ENCODE peak calls at places on chromosomes 6 and 20, in ten cellular contexts. D is cardiac fibroblast, Y is fibroblast of the aortic adventitia, U is OCI-LY7, F is upper lobe of left lung, E is GM23338, T is right atrium auricular region, R is AG09309, K is IMR-90, J is AG04449. Q is an unnamed sample.

GRCh38 chr20:44841955-44842354 is 31.6 kb upstream of the RIMS4 start:
- DNase-seq in T (no peak), E (no peak), J (no peak), K (no peak), F (no peak), U (no peak), D (no peak), R (no peak), Y (no peak), Q (no peak)

GRCh38 chr6:39724787-39725631 is at the start of gene KIF6:
- DNase-seq in Y (peak; percentile 66), R (peak; percentile 21), T (peak; percentile 89), E (peak; percentile 98), D (peak; percentile 93), J (peak; percentile 12), F (peak; percentile 89), U (peak; percentile 84), K (peak; percentile 73), Q (peak; percentile 36)

GRCh38 chr6:13537527-13537897 is 36.9 kb upstream of the SIRT5 start:
- DNase-seq in F (no peak), T (no peak), D (no peak), E (no peak), Y (no peak), R (no peak), K (no peak), J (no peak), U (no peak), Q (no peak)

GRCh38 chr6:168578036-168578435 is 137.1 kb downstream of the SMOC2 start:
- DNase-seq in U (no peak), R (no peak), J (no peak), F (no peak), E (no peak), D (no peak), Y (no peak), K (no peak), T (no peak), Q (no peak)

GRCh38 chr6:168190646-168191443 is 111.8 kb upstream of the FRMD1 start:
- DNase-seq in E (no peak), F (no peak), R (no peak), K (no peak), J (no peak), T (no peak), Y (no peak), D (no peak), U (no peak), Q (no peak)

GRCh38 chr6:117440558-117441525 is 15.1 kb upstream of the ROS1 start:
- DNase-seq in T (no peak), U (no peak), J (peak; percentile 96), R (peak; percentile 99), F (no peak), D (peak; percentile 66), E (no peak), K (peak; percentile 93), Y (peak; percentile 78), Q (no peak)

GRCh38 chr6:5638666-5639065 is 368.1 kb downstream of the NRN1 start:
- DNase-seq in T (peak; percentile 65), K (no peak), Y (no peak), U (no peak), J (no peak), R (no peak), D (no peak), F (no peak), E (no peak), Q (no peak)

GRCh38 chr6:24453921-24454320 is 35.5 kb downstream of the GPLD1 start:
- DNase-seq in R (no peak), D (no peak), U (no peak), J (no peak), F (no peak), Y (no peak), T (no peak), K (no peak), E (no peak), Q (no peak)

GRCh38 chr6:38957426-38957825 is 91.2 kb upstream of the GLP1R start:
- DNase-seq in K (no peak), R (no peak), E (no peak), F (no peak), U (no peak), D (no peak), Y (no peak), J (no peak), T (no peak), Q (no peak)

GRCh38 chr6:2196079-2196679 is 49.2 kb downstream of the GMDS start:
- DNase-seq in Y (peak; percentile 79), T (no peak), J (no peak), D (peak; percentile 78), E (peak; percentile 75), F (peak; percentile 43), U (peak; percentile 60), R (peak; percentile 16), K (peak; percentile 61), Q (no peak)

GRCh38 chr6:73058736-73059135 is 166.6 kb downstream of the KHDC1L start:
- DNase-seq in D (peak; percentile 26), T (no peak), K (no peak), R (no peak), U (no peak), E (no peak), J (peak; percentile 45), F (no peak), Y (peak; percentile 38), Q (no peak)

GRCh38 chr6:70685494-70686180 is 18.0 kb downstream of the SMAP1 start:
- DNase-seq in F (no peak), R (no peak), T (no peak), J (no peak), K (no peak), D (no peak), Y (no peak), E (no peak), U (no peak), Q (no peak)

GRCh38 chr6:149699150-149699549 is 18.8 kb downstream of the LATS1 start:
- DNase-seq in R (no peak), E (no peak), J (no peak), Y (no peak), T (no peak), K (no peak), U (peak; percentile 28), F (no peak), D (no peak), Q (no peak)

GRCh38 chr6:127397729-127398609 is 54.6 kb upstream of the ECHDC1 start:
- DNase-seq in K (no peak), T (no peak), F (no peak), E (no peak), R (no peak), J (no peak), Y (peak; percentile 63), U (no peak), D (peak; percentile 68), Q (no peak)

GRCh38 chr20:10447028-10447427 is 11.9 kb downstream of the SLX4IP start:
- DNase-seq in U (peak; percentile 54), D (peak; percentile 72), T (no peak), E (no peak), K (peak; percentile 84), J (peak; percentile 31), R (peak; percentile 55), Y (peak; percentile 72), F (no peak), Q (no peak)

GRCh38 chr6:135488023-135488422 is 9.5 kb downstream of the AHI1 start:
- DNase-seq in J (no peak), U (no peak), K (peak; percentile 74), T (no peak), R (peak; percentile 50), D (peak; percentile 62), Y (peak; percentile 70), F (no peak), E (no peak), Q (no peak)

GRCh38 chr6:63305278-63305677 is 14.5 kb downstream of the LGSN start:
- DNase-seq in J (no peak), T (no peak), D (no peak), K (peak; percentile 3), U (no peak), Y (no peak), R (no peak), F (peak; percentile 27), E (no peak), Q (peak; percentile 6)

GRCh38 chr6:52552278-52552643 is 24.6 kb downstream of the TRAM2 start:
- DNase-seq in F (no peak), T (no peak), K (no peak), R (no peak), U (peak; percentile 88), J (no peak), Y (no peak), D (no peak), E (no peak), Q (no peak)
- H3K4me3 ChIP-seq in F (no peak overlapping the region), T (no peak overlapping the region), K (no peak overlapping the region), R (no peak overlapping the region), U (peak overlapping the region; percentile 38), J (no peak overlapping the region), Y (no peak overlapping the region), D (no peak overlapping the region), E (no peak overlapping the region), Q (no peak overlapping the region)

DNA sequence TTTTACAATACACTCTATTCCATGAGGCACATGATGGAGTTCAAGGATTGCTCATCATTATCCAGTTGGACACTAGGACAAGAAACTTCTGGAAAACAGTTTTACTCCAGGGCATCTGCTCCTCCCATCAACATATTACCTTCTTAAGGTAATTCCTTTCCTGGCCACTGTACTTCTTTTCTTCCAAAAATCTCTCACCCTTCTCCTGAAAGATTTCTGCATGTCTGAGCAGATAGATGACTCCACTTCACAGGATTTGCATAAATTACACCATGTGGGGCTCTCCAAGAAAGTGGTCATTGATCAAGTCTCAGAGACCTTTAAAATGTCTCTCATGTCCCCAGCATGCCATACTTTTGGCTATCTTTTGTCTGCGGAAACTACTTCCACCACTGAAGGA is 103.2 kb upstream of the TNFAIP3 start:
- DNase-seq in J (no peak), D (no peak), F (no peak), E (no peak), U (no peak), K (no peak), T (no peak), R (no peak), Y (no peak), Q (no peak)
- TF ChIP-seq CTCF in J (no peak), D (no peak), F (no peak), E (no peak), U (no peak), K (no peak), T (no peak), R (no peak), Y (no peak), Q (no peak)

GRCh38 chr6:166046232-166046631 is 121.4 kb downstream of the TBXT start:
- DNase-seq in D (peak; percentile 81), K (peak; percentile 96), J (peak; percentile 89), F (no peak), Y (peak; percentile 97), R (no peak), E (no peak), U (no peak), T (no peak), Q (peak; percentile 77)
- H3K4me3 ChIP-seq in D (no peak overlapping the region), K (no peak overlapping the region), J (no peak overlapping the region), F (no peak overlapping the region), Y (no peak overlapping the region), R (no peak overlapping the region), E (no peak overlapping the region), U (no peak overlapping the region), T (no peak overlapping the region), Q (no peak overlapping the region)

DNA sequence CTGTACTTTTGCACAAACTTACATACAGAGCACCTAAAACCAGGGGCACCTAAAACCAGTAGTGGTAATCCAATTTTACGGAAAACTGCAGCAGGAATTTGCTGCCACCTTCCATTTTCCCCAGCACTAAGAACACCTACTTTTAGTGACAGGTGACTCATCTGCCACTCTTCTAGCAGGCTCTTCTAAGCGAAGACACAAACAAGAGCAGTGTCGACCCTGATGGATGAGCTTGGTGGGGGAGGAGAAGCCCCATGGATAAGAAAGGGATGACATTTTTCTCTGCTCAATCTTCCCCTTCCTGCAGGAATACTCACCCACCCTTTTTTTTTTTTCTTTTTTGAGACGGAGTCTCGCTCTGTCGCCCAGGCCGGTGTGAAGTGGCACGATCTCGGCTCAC is 116.9 kb downstream of the GMPR start:
- DNase-seq in Y (no peak), U (no peak), K (no peak), J (no peak), T (no peak), E (no peak), F (no peak), R (no peak), D (no peak), Q (no peak)
- TF ChIP-seq CTCF in Y (no peak), U (no peak), K (no peak), J (no peak), T (no peak), E (no peak), F (no peak), R (no peak), D (no peak), Q (no peak)

Q was measured in epithelial cell of proximal tubule.